ENCODE peak calls at places on chromosome 12, in six cellular contexts. Q, B, E, J, S and P are unnamed samples.

GRCh38 chr12:39892146-39892545 is 213.7 kb downstream of the SLC2A13 start:
- DNase-seq in E (no peak), S (no peak), Q (no peak), B (no peak), J (no peak), P (no peak)

GRCh38 chr12:50218386-50218785 is 51.2 kb upstream of the CERS5 start:
- DNase-seq in S (no peak), B (no peak), J (no peak), E (no peak), Q (no peak), P (no peak)

GRCh38 chr12:93154753-93155475 is 222.8 kb upstream of the NUDT4 start:
- DNase-seq in S (no peak), E (no peak), B (no peak), J (no peak), Q (no peak), P (no peak)

GRCh38 chr12:53179694-53180269 is 740 bp upstream of the ZNF740 start:
- DNase-seq in J (no peak), E (peak; percentile 53), S (peak; percentile 43), B (no peak), Q (no peak), P (no peak)

GRCh38 chr12:106586803-106587684 is 4.2 kb downstream of the RFX4 start:
- DNase-seq in B (no peak), E (peak; percentile 49), S (no peak), J (no peak), Q (no peak), P (peak; percentile 15)

GRCh38 chr12:78697817-78698415 is 166.7 kb upstream of the SYT1 start:
- DNase-seq in E (no peak), S (no peak), Q (no peak), J (no peak), B (no peak), P (no peak)

GRCh38 chr12:111467092-111467861 is 61.6 kb downstream of the SH2B3 start:
- DNase-seq in Q (no peak), B (peak; percentile 36), J (no peak), E (no peak), S (no peak), P (no peak)

GRCh38 chr12:74689071-74689655 is 151.5 kb downstream of the ATXN7L3B start:
- DNase-seq in Q (no peak), E (peak; percentile 5), J (no peak), S (peak; percentile 6), B (peak; percentile 20), P (no peak)

GRCh38 chr12:121397521-121397920 is 2.4 kb upstream of the RNF34 start:
- DNase-seq in E (no peak), J (no peak), S (no peak), Q (no peak), B (no peak), P (no peak)

GRCh38 chr12:121403721-121404120 is 3.8 kb downstream of the RNF34 start:
- DNase-seq in B (no peak), E (no peak), S (no peak), Q (no peak), J (no peak), P (no peak)

GRCh38 chr12:121400332-121401139 is 618 bp downstream of the RNF34 start:
- DNase-seq in B (peak; percentile 43), J (no peak), E (peak; percentile 69), S (no peak), Q (peak; percentile 56), P (peak; percentile 41)

GRCh38 chr12:121404734-121405133 is 4.8 kb downstream of the RNF34 start:
- DNase-seq in E (peak; percentile 57), S (no peak), J (no peak), Q (no peak), B (peak; percentile 35), P (no peak)

GRCh38 chr12:121399391-121400331 is at the start of gene RNF34:
- DNase-seq in S (peak; percentile 98), E (peak; percentile 96), Q (peak; percentile 88), J (peak; percentile 94), B (peak; percentile 97), P (peak; percentile 89)
- TF ChIP-seq POLR2AphosphoS5 in S (peak; percentile 94), E (peak; percentile 98), Q (peak; percentile 99), J (peak; percentile 91), B (peak; percentile 96), P (peak; percentile 99)

DNA sequence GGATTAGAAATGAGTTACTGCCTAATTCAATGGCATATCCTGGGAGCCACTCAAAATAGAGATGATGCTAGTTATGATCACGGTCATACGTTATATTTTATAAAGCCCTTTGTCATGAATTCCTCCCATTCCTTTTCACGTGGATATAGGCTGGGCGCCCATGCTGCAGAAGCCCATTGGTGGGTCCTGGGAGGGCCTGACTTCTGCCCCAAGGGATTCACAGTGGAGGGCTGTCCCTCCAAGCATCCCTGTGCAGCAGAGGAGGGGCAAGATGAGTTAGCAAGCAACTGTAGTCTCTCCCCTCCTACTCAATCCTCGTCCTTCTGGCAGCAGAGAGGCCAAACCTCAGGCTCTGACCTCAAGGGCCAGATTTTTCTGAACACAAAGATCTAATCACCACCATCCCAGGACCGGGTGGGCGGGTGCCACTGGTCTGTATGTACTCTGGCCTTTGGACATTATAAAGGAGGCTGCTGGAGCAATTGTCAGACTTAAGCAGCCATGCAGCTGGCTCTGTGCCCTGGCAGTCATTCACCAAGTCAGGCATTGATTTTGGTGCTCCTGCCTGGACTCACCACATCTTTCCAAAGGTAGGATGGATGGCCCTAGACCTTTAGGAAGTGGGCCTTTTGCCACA is 8.5 kb downstream of the GLTP start:
- DNase-seq in J (no peak), B (peak; percentile 39), E (peak; percentile 27), S (no peak), Q (no peak), P (no peak)
- TF ChIP-seq TAF1 in J (no peak), B (no peak), E (no peak), S (no peak), Q (no peak), P (no peak)

DNA sequence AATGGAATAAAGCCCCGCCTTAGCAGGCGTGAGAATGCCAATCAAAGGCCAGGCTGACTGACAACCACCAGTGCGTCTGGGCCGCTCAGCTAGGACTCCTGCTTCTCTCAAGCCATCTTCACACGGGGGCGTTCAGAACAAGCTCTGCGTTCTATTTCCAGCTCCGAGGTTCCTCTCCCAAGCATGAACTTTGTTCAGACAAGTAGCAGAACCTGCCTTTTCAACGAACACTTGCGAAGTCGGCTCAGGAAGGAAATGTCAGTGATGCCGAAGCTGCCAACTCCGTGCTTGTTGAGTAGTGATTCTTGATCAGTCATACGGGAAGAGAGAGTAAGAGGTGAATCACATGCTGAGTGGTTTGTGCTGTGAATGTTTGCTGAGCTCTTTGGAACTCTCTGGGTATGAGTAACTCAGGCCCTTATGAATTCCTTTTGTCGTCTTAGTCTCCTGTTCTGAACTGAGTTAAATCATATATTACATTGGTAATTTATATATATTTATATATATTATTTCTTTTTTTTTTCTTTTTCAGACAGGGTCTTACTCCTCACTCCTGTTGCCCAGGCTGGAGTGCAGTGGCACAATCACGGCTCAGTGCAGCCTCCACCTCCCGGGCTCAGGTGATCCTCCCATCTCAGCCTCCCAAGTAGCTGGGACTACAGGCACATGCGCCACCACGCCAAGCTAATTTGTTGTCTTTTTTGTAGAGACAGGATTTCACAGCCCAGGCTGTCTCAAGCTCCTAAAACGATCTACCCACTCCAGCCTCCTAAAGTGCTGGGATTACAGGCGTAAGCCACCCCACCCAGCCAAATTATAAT is 29.4 kb upstream of the BCL7A start:
- DNase-seq in Q (peak; percentile 96), J (no peak), B (peak; percentile 39), S (no peak), E (no peak), P (peak; percentile 53)
- TF ChIP-seq POLR2AphosphoS5 in Q (peak; percentile 68), J (no peak), B (no peak), S (no peak), E (peak; percentile 77), P (peak; percentile 59)

GRCh38 chr12:41419151-41419893 is 231.2 kb downstream of the PDZRN4 start:
- DNase-seq in B (no peak), E (no peak), S (no peak), J (no peak), Q (no peak), P (no peak)

DNA sequence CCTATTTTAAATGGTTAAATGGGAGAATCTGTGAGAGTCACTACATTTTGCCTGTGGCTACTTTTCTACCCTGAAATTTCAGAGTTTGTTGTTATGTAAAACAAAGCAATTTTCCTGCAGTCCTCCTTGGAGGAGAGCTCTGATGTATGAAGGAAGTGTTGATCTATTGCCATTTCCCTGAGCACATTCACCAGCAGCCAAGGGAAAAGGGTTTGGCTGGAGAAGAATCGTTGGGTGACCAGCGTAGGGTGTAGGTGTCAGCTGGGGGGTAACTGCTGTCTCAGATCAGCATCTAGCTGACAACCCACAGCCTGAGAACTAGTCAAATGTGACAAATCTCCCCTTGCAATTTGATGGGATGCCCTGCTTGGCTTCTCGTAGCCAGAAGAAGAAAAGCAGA is 230.5 kb downstream of the PDZRN4 start:
- DNase-seq in B (no peak), S (no peak), Q (no peak), E (no peak), J (no peak), P (no peak)
- TF ChIP-seq TAF1 in B (no peak), S (no peak), Q (no peak), E (no peak), J (no peak), P (no peak)

DNA sequence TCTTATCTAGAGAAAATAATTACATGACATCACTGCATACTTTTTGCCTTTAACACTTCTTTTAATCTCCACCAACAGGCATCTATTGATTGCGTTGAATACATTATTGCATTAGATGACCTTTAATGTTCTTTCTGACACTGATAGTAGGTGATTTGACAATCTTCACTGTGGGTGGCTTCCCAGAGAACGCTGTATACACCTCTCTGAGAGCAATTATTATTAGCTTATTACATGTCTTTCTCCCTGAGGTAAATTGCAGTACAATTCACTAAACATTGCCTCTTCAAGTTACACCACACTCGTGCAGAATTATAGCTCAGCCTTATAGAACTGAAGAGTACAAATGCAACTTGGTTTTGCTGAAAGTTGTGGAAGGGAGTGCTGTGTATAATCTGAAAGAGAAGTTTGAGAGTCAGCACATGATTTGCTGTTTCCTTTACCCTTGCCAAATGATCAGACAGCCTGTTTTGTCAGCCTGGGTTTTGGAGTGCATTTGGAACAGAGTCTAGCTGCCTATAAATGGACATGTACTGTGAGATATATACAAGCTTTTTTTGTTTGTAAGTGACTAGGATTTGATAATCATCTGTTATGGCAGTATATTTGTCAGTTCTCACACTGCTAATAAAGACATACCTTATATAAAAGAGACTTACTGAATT is 369.2 kb downstream of the CCER1 start:
- DNase-seq in E (no peak), Q (no peak), B (no peak), S (no peak), J (no peak), P (no peak)
- TF ChIP-seq POLR2AphosphoS5 in E (no peak), Q (no peak), B (no peak), S (no peak), J (no peak), P (no peak)

GRCh38 chr12:96192926-96193573 is 1.1 kb upstream of the ELK3 start:
- DNase-seq in J (no peak), E (no peak), S (no peak), Q (no peak), B (no peak), P (no peak)
- TF ChIP-seq TAF1 in J (no peak), E (no peak), S (no peak), Q (no peak), B (no peak), P (no peak)